ENCODE peak calls at places on chromosomes 7 and 10, in five cellular contexts. M, V, H, E and A are unnamed samples.

GRCh38 chr10:95788830-95789229 is 32.9 kb downstream of the ENTPD1 start:
- DNase-seq in H (no peak), E (peak; percentile 91), V (peak; percentile 34), M (peak; percentile 75), A (no peak)

GRCh38 chr10:102352066-102352715 is 43.3 kb upstream of the NFKB2 start:
- DNase-seq in M (peak; percentile 74), E (peak; percentile 71), V (peak; percentile 20), H (peak; percentile 47), A (no peak)

GRCh38 chr7:716212-716611 is 10.3 kb upstream of the DNAAF5 start:
- DNase-seq in H (no peak), E (no peak), M (no peak), V (no peak), A (no peak)

GRCh38 chr10:96833220-96834001 is 1.3 kb downstream of the LCOR start:
- DNase-seq in E (peak; percentile 52), M (peak; percentile 47), V (no peak), H (no peak), A (no peak)

GRCh38 chr7:1158203-1159126 is 1.5 kb downstream of the ZFAND2A start:
- DNase-seq in M (no peak), V (no peak), H (no peak), E (no peak), A (no peak)

GRCh38 chr10:77011823-77012566 is 625.6 kb downstream of the KCNMA1 start:
- DNase-seq in M (peak; percentile 69), H (no peak), E (no peak), V (no peak), A (no peak)

GRCh38 chr7:5671053-5671452 is 110.4 kb downstream of the RNF216 start:
- DNase-seq in M (no peak), E (no peak), V (no peak), H (no peak), A (no peak)

GRCh38 chr7:136925556-136925955 is 57.1 kb downstream of the CHRM2 start:
- DNase-seq in E (peak; percentile 73), H (no peak), M (peak; percentile 46), V (no peak), A (no peak)

GRCh38 chr10:15416034-15416433 is 44.9 kb upstream of the FAM171A1 start:
- DNase-seq in E (no peak), M (no peak), H (no peak), V (no peak), A (no peak)

GRCh38 chr10:95864906-95865813 is 42.6 kb upstream of the CC2D2B start:
- DNase-seq in H (peak; percentile 66), V (peak; percentile 63), M (peak; percentile 90), E (peak; percentile 95), A (peak; percentile 48)

GRCh38 chr7:70071786-70072185 is 473.5 kb downstream of the AUTS2 start:
- DNase-seq in M (no peak), H (no peak), V (no peak), E (no peak), A (no peak)

GRCh38 chr7:21542891-21543527 is at the start of gene DNAH11:
- DNase-seq in H (peak; percentile 62), E (peak; percentile 28), V (no peak), M (peak; percentile 30), A (no peak)

GRCh38 chr10:117226813-117227451 is 14.0 kb upstream of the SLC18A2 start:
- DNase-seq in H (no peak), V (no peak), E (peak; percentile 57), M (peak; percentile 52), A (no peak)

GRCh38 chr10:11457336-11457735 is 154.1 kb downstream of the USP6NL start:
- DNase-seq in V (no peak), H (no peak), E (no peak), M (no peak), A (no peak)
- H3K4me3 ChIP-seq in V (no peak overlapping the region), H (no peak overlapping the region), E (no peak overlapping the region), M (no peak overlapping the region), A (no peak overlapping the region)

DNA sequence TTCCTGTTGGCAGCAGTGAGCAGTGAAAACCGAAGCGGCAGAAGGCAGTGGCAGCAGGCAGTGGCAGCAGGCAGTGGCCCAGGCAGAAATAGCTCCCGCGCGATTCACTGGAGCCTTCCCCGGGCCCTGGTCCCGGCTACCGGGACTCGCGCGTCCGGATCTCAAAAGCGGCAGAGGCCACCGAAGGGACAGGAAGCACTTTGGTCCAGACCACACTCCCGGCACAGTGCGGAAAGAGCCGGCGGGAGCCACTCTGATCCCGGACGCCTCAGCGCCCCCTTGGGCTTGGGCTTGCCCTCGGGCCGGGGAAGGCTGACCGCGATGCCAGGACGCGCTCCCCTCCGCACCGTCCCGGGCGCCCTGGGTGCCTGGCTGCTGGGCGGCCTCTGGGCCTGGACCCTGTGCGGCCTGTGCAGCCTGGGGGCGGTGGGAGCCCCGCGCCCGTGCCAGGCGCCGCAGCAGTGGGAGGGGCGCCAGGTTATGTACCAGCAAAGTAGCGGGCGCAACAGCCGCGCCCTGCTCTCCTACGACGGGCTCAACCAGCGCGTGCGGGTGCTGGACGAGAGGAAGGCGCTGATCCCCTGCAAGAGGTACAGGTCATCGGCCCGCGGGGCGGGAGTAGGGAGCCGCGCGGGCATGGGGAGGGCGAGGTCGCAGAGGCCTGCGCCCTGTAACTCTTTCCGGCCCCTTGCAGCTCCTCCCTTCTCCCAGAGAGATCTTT is at the start of gene EPDR1:
- DNase-seq in E (no peak), H (peak; percentile 83), V (no peak), M (peak; percentile 42), A (no peak)
- TF ChIP-seq CTCF in E (peak; percentile 10), H (peak; percentile 47), V (no peak), M (peak; percentile 22), A (no peak)

DNA sequence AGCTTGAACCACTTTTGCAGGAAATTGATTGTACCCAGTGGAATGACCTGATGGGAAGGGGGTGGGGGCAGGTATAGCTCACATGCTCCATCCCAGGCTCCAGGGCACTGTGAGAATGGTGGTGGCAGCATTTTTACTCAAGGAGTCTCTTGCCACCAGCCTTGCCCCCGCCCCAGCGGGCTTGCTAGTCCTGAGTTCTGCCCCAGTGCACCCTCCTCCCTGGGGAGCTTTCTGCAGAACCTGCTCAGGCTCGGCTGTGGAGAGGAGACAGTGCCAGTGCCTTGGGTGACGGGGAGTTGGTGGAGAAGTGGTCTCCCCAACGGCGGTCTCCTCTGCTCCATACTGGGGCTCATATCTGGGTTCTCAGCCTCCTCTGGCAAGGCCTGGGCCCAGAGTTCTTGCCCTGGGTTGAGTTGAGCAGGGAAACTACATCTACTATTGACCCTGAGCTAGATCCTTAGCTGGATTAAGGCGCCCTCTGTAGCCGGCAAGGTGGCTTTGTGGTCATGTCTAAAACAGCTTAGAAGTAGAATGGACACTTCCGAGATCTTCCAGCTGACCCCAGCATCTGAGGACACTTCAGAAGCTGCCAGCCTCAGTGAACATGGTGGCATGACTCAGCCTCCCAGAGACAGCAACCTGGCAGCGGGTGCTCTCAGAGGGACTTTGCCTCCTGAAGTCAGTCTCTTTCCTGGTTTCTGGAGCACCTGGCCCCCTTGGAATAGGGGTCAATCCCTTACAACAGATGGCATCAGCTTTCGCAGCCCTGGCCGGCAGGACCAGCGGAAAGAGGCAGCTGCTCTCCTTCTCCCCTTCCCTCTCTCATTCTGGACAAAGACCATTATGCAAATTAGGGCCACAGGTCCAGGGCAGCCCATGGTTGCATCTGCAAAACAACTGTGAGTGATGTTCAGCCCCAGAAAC is 363.4 kb upstream of the MKI67 start:
- DNase-seq in M (no peak), V (no peak), H (no peak), E (no peak), A (no peak)
- H3K4me3 ChIP-seq in M (no peak overlapping the region), V (no peak overlapping the region), H (no peak overlapping the region), E (no peak overlapping the region), A (no peak overlapping the region)

DNA sequence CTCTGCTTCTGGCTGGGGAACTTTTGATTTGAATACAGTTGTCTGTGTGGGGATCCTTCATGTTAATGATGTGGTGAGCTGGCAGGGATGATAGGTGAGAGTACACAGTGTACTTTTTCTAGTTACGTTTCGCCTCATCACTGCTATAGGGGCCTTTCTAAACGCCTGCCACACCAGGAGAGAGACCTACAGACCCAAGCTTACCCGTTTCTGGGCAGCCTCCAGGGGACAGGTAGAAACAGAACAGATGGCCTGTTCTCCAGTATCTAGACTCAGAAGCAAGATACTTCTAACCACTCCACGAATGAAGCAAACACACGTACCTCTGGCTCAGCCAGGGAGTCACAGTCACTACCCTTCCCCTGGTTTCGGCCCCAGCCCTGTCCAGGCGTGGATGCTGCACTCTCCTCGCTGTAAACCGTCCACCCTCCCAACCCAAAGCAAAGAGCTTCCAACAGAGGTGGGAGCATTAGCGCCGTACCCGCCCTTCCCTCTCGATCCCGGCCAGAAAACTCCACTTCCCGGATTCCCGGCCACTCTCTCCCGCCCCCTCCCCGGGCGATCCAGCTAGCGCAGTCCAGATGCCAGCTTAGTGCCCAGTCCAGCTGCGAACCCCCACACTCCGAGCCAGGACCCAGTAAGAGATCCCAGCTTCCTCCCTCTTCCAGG is 1.2 kb downstream of the CCDC6 start:
- DNase-seq in H (no peak), V (no peak), M (peak; percentile 25), E (no peak), A (no peak)
- TF ChIP-seq CTCF in H (no peak), V (peak; percentile 9), M (no peak), E (peak; percentile 4), A (no peak)

GRCh38 chr7:88104732-88105131 is 115.1 kb downstream of the SRI start:
- DNase-seq in M (no peak), H (no peak), E (no peak), V (no peak), A (no peak)

GRCh38 chr7:88102686-88103085 is 117.2 kb downstream of the SRI start:
- DNase-seq in M (no peak), H (no peak), V (no peak), E (no peak), A (no peak)

GRCh38 chr7:88106430-88106829 is 113.4 kb downstream of the SRI start:
- DNase-seq in V (no peak), E (no peak), M (no peak), H (no peak), A (no peak)

GRCh38 chr7:88101769-88102168 is 118.1 kb downstream of the SRI start:
- DNase-seq in H (no peak), V (no peak), M (no peak), E (no peak), A (no peak)

DNA sequence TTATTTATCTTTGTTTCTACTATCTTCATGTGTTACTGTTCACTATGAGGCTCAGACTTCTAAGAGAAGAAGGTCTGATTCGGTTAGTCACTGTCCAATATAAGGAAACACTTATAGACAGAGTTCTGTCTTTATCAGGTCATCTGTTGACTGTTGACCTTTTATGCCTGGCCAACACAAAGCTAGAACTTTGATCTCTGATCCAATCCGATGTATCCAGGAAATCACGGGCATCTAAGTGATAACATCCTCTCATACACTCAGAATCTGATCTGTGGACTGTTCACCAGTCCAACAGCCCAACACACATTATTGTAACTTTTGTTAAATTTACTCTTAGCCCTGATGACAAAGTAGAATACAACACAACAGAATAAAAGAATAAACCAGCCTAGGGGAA is 114.6 kb downstream of the SRI start:
- DNase-seq in M (no peak), V (no peak), H (no peak), E (no peak), A (no peak)
- H3K4me3 ChIP-seq in M (no peak overlapping the region), V (no peak overlapping the region), H (no peak overlapping the region), E (no peak overlapping the region), A (no peak overlapping the region)